ENCODE peak calls at places on chromosomes 5 and 9, in four cellular contexts. U is epithelial cell of esophagus, P is stomach, F is kidney. N is an unnamed sample.

GRCh38 chr9:108552459-108553040 is 303.2 kb downstream of the ACTL7B start:
- DNase-seq in U (peak), F (no peak), P (peak), N (peak)

GRCh38 chr5:123371575-123372179 is 51.5 kb downstream of the CEP120 start:
- DNase-seq in P (peak), U (peak), F (no peak), N (peak)

GRCh38 chr9:8417341-8417740 is 617.8 kb upstream of the DMAC1 start:
- DNase-seq in P (no peak), U (no peak), F (no peak), N (no peak)

GRCh38 chr5:160516696-160517530 is 95.3 kb downstream of the PTTG1 start:
- DNase-seq in U (no peak), P (no peak), F (no peak), N (no peak)

GRCh38 chr5:170219615-170220014 is 13.2 kb upstream of the C5orf58 start:
- DNase-seq in U (peak), F (no peak), P (no peak), N (peak)

GRCh38 chr9:72882117-72882775 is 70.6 kb downstream of the ALDH1A1 start:
- DNase-seq in U (no peak), P (peak), F (no peak), N (no peak)

GRCh38 chr5:62260510-62260909 is 45.5 kb upstream of the KIF2A start:
- DNase-seq in F (no peak), U (no peak), P (no peak), N (no peak)

GRCh38 chr9:72585737-72586136 is 64.3 kb downstream of the TMC1 start:
- DNase-seq in P (no peak), F (no peak), U (peak), N (peak)

GRCh38 chr9:111627260-111627963 is 3.7 kb upstream of the DNAJC25 start:
- DNase-seq in U (no peak), P (no peak), F (no peak), N (peak)

GRCh38 chr9:93252116-93252780 is 68.3 kb downstream of the WNK2 start:
- DNase-seq in P (no peak), U (no peak), F (peak), N (no peak)

GRCh38 chr5:149172261-149172660 is 31.0 kb downstream of the ABLIM3 start:
- DNase-seq in F (no peak), U (peak), P (no peak), N (peak)

GRCh38 chr5:146877783-146878470 is 630 bp downstream of the PPP2R2B start:
- DNase-seq in F (peak), U (peak), P (no peak), N (no peak)

GRCh38 chr5:93604119-93604963 is 21.3 kb downstream of the NR2F1 start:
- DNase-seq in U (peak), F (peak), P (no peak), N (no peak)

GRCh38 chr9:125984461-125984860 is 237.3 kb downstream of the PBX3 start:
- DNase-seq in P (no peak), U (no peak), F (peak), N (no peak)

GRCh38 chr9:88922091-88922490 is 69.2 kb upstream of the S1PR3 start:
- DNase-seq in U (no peak), F (no peak), P (no peak), N (no peak)

GRCh38 chr9:136687721-136688223 is 515 bp upstream of the AGPAT2 start:
- DNase-seq in F (peak), P (peak), U (no peak), N (no peak)

GRCh38 chr9:125360621-125361020 is 99.0 kb downstream of the GAPVD1 start:
- DNase-seq in P (no peak), F (no peak), U (no peak), N (no peak)

GRCh38 chr5:90446961-90447360 is 27.6 kb downstream of the MBLAC2 start:
- DNase-seq in U (no peak), P (no peak), F (no peak), N (peak)

GRCh38 chr9:30697958-30698357 is 1686.5 kb upstream of the ACO1 start:
- DNase-seq in F (no peak), U (peak), P (no peak), N (no peak)

GRCh38 chr5:65199988-65200668 is 281.6 kb downstream of the ADAMTS6 start:
- DNase-seq in U (peak), P (no peak), F (no peak), N (no peak)

GRCh38 chr9:72931437-72931836 is 21.4 kb downstream of the ALDH1A1 start:
- DNase-seq in F (no peak), U (no peak), P (no peak), N (no peak)

GRCh38 chr5:6719417-6719816 is 6.2 kb downstream of the TENT4A start:
- DNase-seq in P (no peak), F (no peak), U (no peak), N (no peak)

GRCh38 chr5:139783436-139783955 is 12.1 kb upstream of the PSD2 start:
- DNase-seq in F (no peak), P (no peak), U (no peak), N (no peak)

GRCh38 chr9:110081395-110081794 is 126.6 kb downstream of the C9orf152 start:
- DNase-seq in F (no peak), U (no peak), P (no peak), N (no peak)

GRCh38 chr9:14563902-14564578 is 129.2 kb downstream of the ZDHHC21 start:
- DNase-seq in P (no peak), F (no peak), U (no peak), N (no peak)

GRCh38 chr5:177194278-177194677 is 60.7 kb downstream of the NSD1 start:
- DNase-seq in P (no peak), F (peak), U (peak), N (peak)

GRCh38 chr5:132662925-132663770 is 5.2 kb downstream of the IL13 start:
- DNase-seq in U (no peak), F (no peak), P (peak), N (no peak)

GRCh38 chr5:119397518-119398380 is 41.9 kb downstream of the TNFAIP8 start:
- DNase-seq in P (no peak), U (peak), F (no peak), N (peak)

GRCh38 chr5:64201986-64202385 is 36.3 kb downstream of the RNF180 start:
- DNase-seq in P (no peak), U (no peak), F (no peak), N (no peak)

GRCh38 chr9:119951090-119951489 is 581.9 kb upstream of the BRINP1 start:
- DNase-seq in P (no peak), U (no peak), F (no peak), N (no peak)

GRCh38 chr9:110918316-110919054 is 119.8 kb downstream of the LPAR1 start:
- DNase-seq in P (no peak), F (no peak), U (peak), N (peak)

GRCh38 chr5:54936201-54936600 is 49.2 kb downstream of the ESM1 start:
- DNase-seq in U (no peak), P (no peak), F (no peak), N (no peak)

GRCh38 chr5:68544656-68545565 is 329.4 kb downstream of the PIK3R1 start:
- DNase-seq in U (no peak), F (no peak), P (no peak), N (no peak)

DNA sequence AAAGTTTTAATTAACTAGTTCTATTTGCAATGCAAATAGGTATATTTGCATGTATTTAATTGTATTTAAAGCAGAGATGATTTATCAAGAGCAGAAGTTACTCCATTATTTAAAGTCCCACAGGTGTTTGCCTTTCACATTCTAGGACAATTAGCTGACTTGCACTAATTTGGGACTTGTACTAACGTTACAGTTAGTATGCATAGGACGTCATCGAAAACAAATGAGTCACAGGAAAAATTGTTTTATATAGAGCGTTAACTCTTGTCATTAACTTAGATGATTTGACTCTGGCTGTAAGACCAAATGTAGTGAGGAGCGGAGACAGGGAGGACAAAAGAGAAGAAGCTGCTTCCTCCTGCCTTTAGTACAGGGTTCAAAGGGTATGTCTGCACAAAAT is 126.1 kb upstream of the IFNE start:
- DNase-seq in P (no peak), F (no peak), U (no peak), N (no peak)
- TF ChIP-seq CTCF in P (no peak), F (no peak), U (no peak), N (no peak)

GRCh38 chr5:109589239-109589638 is 100.5 kb upstream of the MAN2A1 start:
- DNase-seq in F (no peak), P (no peak), U (no peak), N (no peak)

GRCh38 chr5:109594217-109594616 is 95.5 kb upstream of the MAN2A1 start:
- DNase-seq in U (no peak), F (no peak), P (no peak), N (no peak)

GRCh38 chr5:109588281-109589035 is 101.3 kb upstream of the MAN2A1 start:
- DNase-seq in F (no peak), P (no peak), U (no peak), N (no peak)

GRCh38 chr5:109590799-109591198 is 98.9 kb upstream of the MAN2A1 start:
- DNase-seq in F (no peak), P (no peak), U (no peak), N (no peak)

GRCh38 chr5:109589983-109590382 is 99.7 kb upstream of the MAN2A1 start:
- DNase-seq in U (peak), F (no peak), P (no peak), N (no peak)
- TF ChIP-seq CTCF in U (no peak), F (no peak), P (no peak), N (no peak)

GRCh38 chr5:136028782-136029742 is at the start of gene TGFBI:
- DNase-seq in U (peak), P (peak), F (peak), N (peak)
- TF ChIP-seq CTCF in U (no peak), P (no peak), F (no peak), N (no peak)

GRCh38 chr5:81425569-81425968 is 31.6 kb upstream of the ACOT12 start:
- DNase-seq in F (no peak), U (peak), P (no peak), N (peak)

GRCh38 chr5:81424728-81425127 is 30.8 kb upstream of the ACOT12 start:
- DNase-seq in U (no peak), P (no peak), F (no peak), N (peak)

GRCh38 chr5:81420039-81420667 is 26.2 kb upstream of the ACOT12 start:
- DNase-seq in P (no peak), U (peak), F (no peak), N (peak)

GRCh38 chr5:81426347-81426746 is 32.4 kb upstream of the ACOT12 start:
- DNase-seq in U (no peak), F (no peak), P (no peak), N (no peak)

DNA sequence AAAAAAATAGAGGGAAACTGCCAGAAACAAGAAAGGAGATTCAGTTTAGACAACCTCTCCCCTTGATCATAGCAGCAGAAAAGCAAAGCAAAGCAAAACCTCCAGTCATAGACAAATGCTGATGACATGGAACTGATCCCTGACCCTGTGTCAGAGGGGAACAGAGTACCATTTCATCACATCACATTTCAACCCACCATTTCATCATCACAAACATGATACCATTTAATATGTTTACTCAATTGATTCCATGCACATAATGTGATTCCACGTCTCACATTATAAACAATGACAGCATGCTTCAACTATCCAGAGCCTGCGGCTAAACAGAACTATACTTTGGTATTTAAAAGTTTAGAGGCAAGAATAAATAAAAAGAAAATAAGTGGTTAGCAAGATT is 28.7 kb upstream of the ACOT12 start:
- DNase-seq in U (peak), P (no peak), F (no peak), N (peak)
- TF ChIP-seq CTCF in U (no peak), P (no peak), F (no peak), N (no peak)

GRCh38 chr9:75188756-75189155 is 100.4 kb downstream of the OSTF1 start:
- DNase-seq in U (peak), P (no peak), F (no peak), N (no peak)

GRCh38 chr9:75186767-75187380 is 98.6 kb downstream of the OSTF1 start:
- DNase-seq in U (peak), P (no peak), F (no peak), N (peak)

GRCh38 chr9:75184471-75184870 is 96.2 kb downstream of the OSTF1 start:
- DNase-seq in U (no peak), F (no peak), P (no peak), N (no peak)

GRCh38 chr9:75183293-75183692 is 95.0 kb downstream of the OSTF1 start:
- DNase-seq in P (no peak), U (no peak), F (no peak), N (no peak)

DNA sequence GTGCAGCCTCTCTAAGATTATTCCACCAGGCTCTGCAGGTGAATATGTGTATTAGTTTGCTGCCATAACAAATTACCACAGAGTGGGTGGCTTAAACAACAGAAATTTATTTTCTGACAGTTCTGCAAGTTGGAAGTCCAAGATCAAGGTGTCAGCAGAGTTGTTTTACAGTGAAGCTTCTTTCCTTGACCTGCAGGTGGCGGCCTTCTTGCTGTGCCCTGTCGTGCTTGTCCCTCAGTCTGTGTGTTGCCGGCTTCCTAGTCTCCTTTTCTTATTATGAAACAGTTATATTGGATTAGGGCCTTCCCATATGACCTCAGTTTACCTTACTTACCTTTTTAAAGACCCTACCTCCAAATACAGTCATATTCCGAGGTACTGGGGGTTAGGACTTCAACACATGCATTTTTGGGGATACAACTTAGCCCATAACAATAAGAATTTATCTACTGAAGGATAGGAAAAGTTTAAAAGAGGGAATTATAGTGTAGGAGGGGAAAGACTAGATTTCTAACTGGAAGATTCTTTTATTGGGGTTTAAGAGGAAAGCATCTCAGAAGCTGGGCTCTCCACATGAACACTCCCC is 97.4 kb downstream of the OSTF1 start:
- DNase-seq in F (no peak), P (peak), U (peak), N (peak)
- TF ChIP-seq CTCF in F (peak), P (peak), U (peak), N (peak)

GRCh38 chr5:179974946-179975712 is 67.4 kb upstream of the TBC1D9B start:
- DNase-seq in P (no peak), F (no peak), U (peak), N (peak)
- TF ChIP-seq CTCF in P (no peak), F (peak), U (peak), N (peak)

GRCh38 chr9:1832960-1833359 is 182.2 kb upstream of the SMARCA2 start:
- DNase-seq in P (no peak), U (no peak), F (no peak), N (no peak)

GRCh38 chr9:1839984-1840383 is 175.2 kb upstream of the SMARCA2 start:
- DNase-seq in F (no peak), U (no peak), P (no peak), N (no peak)

DNA sequence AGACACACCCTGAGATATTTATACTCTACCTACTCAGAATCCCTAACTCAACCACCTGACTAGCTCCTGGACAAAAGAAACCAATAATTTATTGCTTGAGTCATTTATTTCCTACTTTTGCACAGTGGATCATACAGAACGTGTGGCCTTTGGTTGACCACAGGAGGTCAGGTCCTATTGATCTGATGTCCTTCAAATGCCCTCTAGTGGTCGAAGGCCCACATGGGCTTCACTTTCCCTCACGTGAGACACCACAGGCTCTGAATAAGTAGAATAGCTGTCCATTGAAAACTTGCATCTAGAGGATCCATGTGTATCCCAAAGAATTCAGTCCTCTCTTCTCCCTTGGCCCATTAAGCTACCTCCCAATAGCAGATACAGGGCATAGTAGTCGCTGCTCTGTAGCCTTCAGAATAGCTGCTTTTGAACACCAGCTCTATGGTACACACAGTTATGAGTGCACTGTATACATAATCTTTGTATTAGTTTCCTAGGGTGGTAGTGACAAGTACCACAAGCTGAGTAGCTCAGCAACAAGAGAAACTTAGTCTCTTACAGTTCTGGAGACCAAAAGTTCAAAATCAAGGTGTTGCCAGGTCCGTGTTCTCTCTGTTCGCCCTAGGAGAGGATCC is 177.6 kb upstream of the SMARCA2 start:
- DNase-seq in F (no peak), P (no peak), U (peak), N (peak)
- TF ChIP-seq CTCF in F (no peak), P (no peak), U (no peak), N (peak)

N was measured in MCF 10A.